ENCODE peak calls at places on chromosome 5, in six cellular contexts. G, E, K, N, S and X are unnamed samples.

GRCh38 chr5:169531631-169532030 is 51.9 kb upstream of the SPDL1 start:
- DNase-seq in G (no peak), S (no peak), K (no peak), E (no peak), N (no peak), X (no peak)

GRCh38 chr5:43033845-43034590 is 6.1 kb downstream of the ANXA2R start:
- DNase-seq in N (no peak), S (no peak), G (no peak), K (no peak), E (no peak), X (no peak)

GRCh38 chr5:150438873-150439546 is 10.5 kb downstream of the RPS14 start:
- DNase-seq in S (peak), K (peak), N (peak), E (no peak), G (no peak), X (no peak)

GRCh38 chr5:6484899-6485298 is 36.2 kb downstream of the UBE2QL1 start:
- DNase-seq in G (no peak), E (no peak), N (no peak), S (no peak), K (no peak), X (no peak)

GRCh38 chr5:180135128-180135955 is 63.8 kb upstream of the RNF130 start:
- DNase-seq in G (no peak), K (no peak), E (no peak), N (no peak), S (no peak), X (peak)

GRCh38 chr5:141403387-141403786 is 809 bp downstream of the PCDHGA9 start:
- DNase-seq in G (no peak), E (no peak), N (no peak), S (no peak), K (no peak), X (no peak)

GRCh38 chr5:74042559-74043357 is 416.8 kb downstream of the ARHGEF28 start:
- DNase-seq in N (no peak), G (no peak), K (no peak), E (no peak), S (no peak), X (no peak)

GRCh38 chr5:122805481-122805880 is 30.6 kb downstream of the SNX2 start:
- DNase-seq in S (no peak), G (no peak), K (no peak), N (no peak), E (no peak), X (no peak)

GRCh38 chr5:38809388-38810359 is 36.1 kb upstream of the OSMR start:
- DNase-seq in E (peak), G (no peak), K (peak), N (peak), S (peak), X (peak)

GRCh38 chr5:173736923-173737412 is 120.5 kb upstream of the BOD1 start:
- DNase-seq in S (no peak), N (peak), K (peak), E (no peak), G (peak), X (no peak)

GRCh38 chr5:169979871-169980270 is 424 bp downstream of the INSYN2B start:
- DNase-seq in K (no peak), N (no peak), S (no peak), G (no peak), E (no peak), X (no peak)

GRCh38 chr5:86716121-86716520 is 98.4 kb downstream of the COX7C start:
- DNase-seq in K (no peak), G (no peak), S (no peak), N (no peak), E (no peak), X (no peak)

GRCh38 chr5:97044057-97044456 is 98.4 kb downstream of the LIX1 start:
- DNase-seq in E (peak), G (no peak), S (no peak), K (peak), N (peak), X (peak)

GRCh38 chr5:1183424-1184162 is 17.8 kb upstream of the SLC6A19 start:
- DNase-seq in N (no peak), S (no peak), G (no peak), E (no peak), K (no peak), X (no peak)
- TF ChIP-seq YY1 in N (no peak), S (no peak), G (no peak), E (no peak), K (no peak), X (no peak)

GRCh38 chr5:159207222-159207615 is 2.1 kb downstream of the RNF145 start:
- DNase-seq in G (no peak), K (no peak), N (no peak), E (no peak), S (no peak), X (no peak)

GRCh38 chr5:159207616-159208507 is 1.5 kb downstream of the RNF145 start:
- DNase-seq in N (peak), S (peak), K (peak), G (peak), E (no peak), X (peak)

GRCh38 chr5:159208508-159209437 is 580 bp downstream of the RNF145 start:
- DNase-seq in N (peak), S (peak), K (peak), E (no peak), G (no peak), X (no peak)

GRCh38 chr5:159206818-159207217 is 2.5 kb downstream of the RNF145 start:
- DNase-seq in E (no peak), S (no peak), G (no peak), N (no peak), K (no peak), X (no peak)

GRCh38 chr5:159206368-159206767 is 3.0 kb downstream of the RNF145 start:
- DNase-seq in E (no peak), G (no peak), K (no peak), N (no peak), S (no peak), X (no peak)
- H3K27ac ChIP-seq in E (no peak), G (peak), K (peak), N (peak), S (peak), X (no peak)

GRCh38 chr5:116075117-116075910 is 9.5 kb upstream of the COMMD10 start:
- DNase-seq in E (no peak), S (no peak), G (no peak), K (peak), N (no peak), X (no peak)
- TF ChIP-seq YY1 in E (no peak), S (no peak), G (peak), K (no peak), N (no peak), X (no peak)

DNA sequence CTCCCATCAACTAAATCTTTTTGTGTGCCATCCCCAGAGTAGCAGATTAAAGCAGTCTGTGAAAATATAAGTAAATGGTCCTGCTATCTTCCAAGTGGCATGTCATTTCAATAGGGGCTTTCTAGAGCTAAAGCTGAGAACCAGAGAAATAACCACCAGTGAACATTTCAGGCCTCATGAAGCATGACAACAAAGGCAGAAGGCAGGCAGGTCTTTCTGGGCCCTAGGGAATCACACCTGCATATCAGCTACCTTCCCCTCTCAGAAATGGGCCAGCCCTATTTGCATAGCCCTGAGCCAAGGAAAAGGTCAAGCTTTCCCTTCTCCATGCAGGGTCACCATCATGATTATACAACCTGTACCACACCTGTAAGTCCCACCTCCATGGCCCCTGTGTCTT is 205.3 kb downstream of the DEPDC1B start:
- DNase-seq in G (peak), S (no peak), K (no peak), N (no peak), E (no peak), X (no peak)
- H3K27ac ChIP-seq in G (peak), S (no peak), K (no peak), N (peak), E (no peak), X (no peak)

GRCh38 chr5:69502375-69503143 is 10.0 kb downstream of the OCLN start:
- DNase-seq in N (peak), K (no peak), G (no peak), S (no peak), E (no peak), X (no peak)
- TF ChIP-seq YY1 in N (no peak), K (no peak), G (no peak), S (no peak), E (no peak), X (no peak)

DNA sequence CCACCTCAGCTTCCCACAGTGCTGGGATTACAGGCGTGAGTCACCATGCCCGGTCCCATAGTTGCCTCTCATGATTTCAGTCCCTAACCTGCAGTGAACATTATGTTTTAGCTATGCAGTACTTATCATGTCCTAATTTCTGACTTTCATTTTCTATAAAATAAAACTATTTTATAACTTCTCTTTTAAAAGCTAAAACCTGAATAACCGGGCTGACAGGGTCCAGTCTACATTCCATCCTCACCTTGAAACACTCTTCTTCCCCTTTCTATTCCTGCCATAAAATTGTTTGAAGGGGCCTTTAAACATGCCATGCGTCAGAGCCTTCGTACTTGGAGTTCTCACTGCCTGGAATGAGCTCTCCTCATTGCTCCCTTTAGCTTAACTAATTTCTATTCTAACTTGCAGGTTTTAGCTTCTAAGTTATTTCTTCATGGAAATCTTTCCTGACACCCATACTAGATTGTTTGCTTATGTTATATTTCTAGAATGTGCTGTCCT is 143.0 kb upstream of the PRLR start:
- DNase-seq in G (no peak), E (no peak), N (no peak), S (no peak), K (no peak), X (no peak)
- H3K27ac ChIP-seq in G (no peak), E (no peak), N (no peak), S (no peak), K (no peak), X (no peak)

GRCh38 chr5:52672459-52672858 is 115.3 kb upstream of the ITGA1 start:
- DNase-seq in N (no peak), G (no peak), E (no peak), S (no peak), K (no peak), X (no peak)
- TF ChIP-seq YY1 in N (no peak), G (no peak), E (no peak), S (no peak), K (no peak), X (no peak)